ENCODE peak calls at places on chromosomes 3 and 15, in six cellular contexts. P, F, W, O, J and G are unnamed samples.

GRCh38 chr3:161420746-161421145 is 49.4 kb upstream of the SPTSSB start:
- DNase-seq in W (peak; percentile 30), P (peak; percentile 94), J (peak; percentile 41), F (peak; percentile 93), O (no peak), G (peak; percentile 15)

GRCh38 chr3:46742992-46743391 is 25.3 kb upstream of the PRSS50 start:
- DNase-seq in F (no peak), J (no peak), W (no peak), P (no peak), O (no peak), G (no peak)

GRCh38 chr3:141484701-141485287 is 2.0 kb upstream of the RASA2 start:
- DNase-seq in F (no peak), O (no peak), J (no peak), P (peak; percentile 35), W (no peak), G (no peak)

GRCh38 chr3:71168043-71168720 is 415.3 kb downstream of the FOXP1 start:
- DNase-seq in P (no peak), J (no peak), W (no peak), O (peak; percentile 76), F (no peak), G (peak; percentile 69)

GRCh38 chr15:57146394-57147140 is 228.1 kb downstream of the TCF12 start:
- DNase-seq in F (peak; percentile 71), O (peak; percentile 78), J (peak; percentile 38), W (no peak), P (peak; percentile 9), G (peak; percentile 52)

GRCh38 chr15:98658831-98659699 is 10.7 kb downstream of the IGF1R start:
- DNase-seq in P (peak; percentile 66), F (peak; percentile 63), W (peak; percentile 35), O (peak; percentile 74), J (peak; percentile 70), G (peak; percentile 42)

GRCh38 chr15:28786521-28786920 is 61.9 kb downstream of the GOLGA6L7 start:
- DNase-seq in F (no peak), O (peak; percentile 67), W (no peak), P (no peak), J (no peak), G (peak; percentile 73)

GRCh38 chr3:70947584-70947983 is 635.1 kb upstream of the MDFIC2 start:
- DNase-seq in W (no peak), O (no peak), P (no peak), F (no peak), J (no peak), G (peak; percentile 69)

GRCh38 chr15:101523560-101523940 is 34.0 kb upstream of the PCSK6 start:
- DNase-seq in W (no peak), J (no peak), O (no peak), P (peak; percentile 55), F (no peak), G (no peak)

GRCh38 chr3:100175637-100176250 is 61.4 kb upstream of the FILIP1L start:
- DNase-seq in J (no peak), F (no peak), W (no peak), O (no peak), P (no peak), G (no peak)

GRCh38 chr3:135140543-135140942 is 345.5 kb downstream of the EPHB1 start:
- DNase-seq in J (no peak), W (no peak), O (no peak), P (no peak), F (no peak), G (no peak)

GRCh38 chr15:60526127-60526616 is 47.2 kb upstream of the ICE2 start:
- DNase-seq in F (no peak), W (peak; percentile 60), J (no peak), P (no peak), O (no peak), G (no peak)

GRCh38 chr3:19103510-19103909 is 44.8 kb upstream of the KCNH8 start:
- DNase-seq in J (no peak), W (no peak), O (no peak), P (no peak), F (no peak), G (no peak)

DNA sequence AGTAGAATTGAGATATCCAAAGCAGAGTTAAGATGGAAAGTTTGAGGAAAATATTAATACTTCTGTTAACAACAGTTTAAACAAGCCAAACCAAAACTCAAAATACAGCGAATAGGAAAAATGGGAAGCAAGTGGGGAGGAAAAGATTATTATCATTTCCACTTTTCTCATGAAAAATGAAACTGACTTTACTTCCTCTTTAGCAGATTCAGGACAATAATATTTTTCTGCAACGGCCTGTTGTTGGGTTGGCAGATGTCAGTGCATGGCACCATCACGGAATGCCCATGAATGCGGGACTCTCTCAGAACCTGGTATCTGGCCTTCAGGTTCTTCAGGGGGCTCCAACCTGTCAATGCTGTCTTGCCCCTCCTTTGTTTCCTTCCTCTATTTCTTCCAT is 11.1 kb downstream of the ANKUB1 start:
- DNase-seq in W (no peak), P (no peak), O (no peak), J (no peak), F (no peak), G (no peak)
- H3K4me3 ChIP-seq in W (no peak overlapping the region), P (no peak overlapping the region), O (no peak overlapping the region), J (no peak overlapping the region), F (no peak overlapping the region), G (no peak overlapping the region)

GRCh38 chr15:74418575-74419338 is 15.0 kb downstream of the SEMA7A start:
- DNase-seq in F (no peak), J (peak; percentile 44), O (no peak), P (no peak), W (no peak), G (no peak)
- H4K20me1 ChIP-seq in F (no peaks in the 10 kb centered on the region), J (no peaks in the 10 kb centered on the region), O (no peaks in the 10 kb centered on the region), P (no peaks in the 10 kb centered on the region), W (no peaks in the 10 kb centered on the region), G (peaks cover 88% of the 10 kb centered on the region)

DNA sequence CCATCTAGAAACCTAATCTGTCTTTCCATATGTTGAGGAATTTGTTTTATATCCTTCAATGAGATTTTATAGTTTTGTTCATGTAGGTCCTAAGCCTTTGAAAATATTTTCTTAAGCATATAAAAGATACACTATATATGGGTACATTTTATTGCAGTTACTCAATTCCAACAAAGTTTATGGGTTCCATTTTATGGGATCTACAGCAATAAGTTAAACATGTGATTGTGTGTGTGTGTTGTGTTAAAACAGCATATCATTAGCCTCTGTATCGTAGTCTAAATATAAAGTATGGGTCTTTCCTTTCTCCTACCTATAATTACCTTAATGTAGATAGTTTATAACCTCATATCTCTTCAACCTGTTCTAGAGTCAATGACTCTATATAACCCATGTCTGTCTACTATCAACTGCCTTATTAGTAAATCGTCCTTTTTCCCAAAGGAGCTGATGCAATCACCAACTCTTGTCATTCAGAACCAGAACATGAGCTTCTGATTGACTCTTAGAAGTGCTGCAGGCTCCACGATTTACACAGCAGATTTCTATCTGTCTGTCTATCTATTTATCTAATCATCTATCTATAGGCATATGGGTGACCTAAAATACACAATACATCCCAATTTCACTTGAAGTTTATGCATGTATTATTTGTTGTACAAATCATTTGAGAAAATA is 512.6 kb upstream of the CBLB start:
- DNase-seq in W (no peak), J (no peak), O (no peak), P (no peak), F (no peak), G (no peak)
- H3K27ac ChIP-seq in W (no peak overlapping the region), J (no peak overlapping the region), O (no peak overlapping the region), P (no peak overlapping the region), F (no peak overlapping the region), G (no peak overlapping the region)

DNA sequence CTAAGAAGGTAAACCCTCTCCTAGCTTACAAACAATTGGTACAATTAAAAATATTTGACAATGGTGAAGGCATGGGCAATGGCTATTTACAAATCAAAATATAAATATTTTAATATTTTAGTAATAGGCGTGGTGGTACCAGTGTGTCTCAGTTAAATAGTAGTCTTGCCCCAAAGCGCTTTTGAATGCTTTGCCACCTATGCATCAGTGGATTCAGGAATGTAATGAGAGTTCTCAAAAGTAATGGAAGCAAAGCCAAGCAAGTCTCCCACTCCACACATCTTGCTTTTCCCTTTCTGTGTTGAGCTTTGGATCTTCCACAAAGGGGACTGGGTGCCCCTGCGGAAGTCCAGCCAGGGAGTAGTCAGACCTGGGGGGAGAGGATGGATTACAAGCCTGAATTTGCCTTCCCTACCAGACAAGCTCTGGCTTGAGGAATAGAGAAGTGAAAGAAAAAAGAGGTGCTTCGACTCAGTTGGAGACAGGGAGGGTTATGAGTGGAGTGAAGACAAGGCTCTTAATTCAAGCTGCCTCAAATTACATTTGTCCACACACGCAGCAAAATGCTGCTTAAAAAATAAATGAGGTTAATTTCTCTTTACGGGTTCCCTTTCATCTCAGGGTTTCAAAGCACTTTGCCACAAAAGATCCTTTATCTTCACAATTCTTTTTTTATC is 48.9 kb upstream of the SLC4A7 start:
- DNase-seq in F (peak; percentile 46), J (no peak), W (no peak), O (peak; percentile 40), P (no peak), G (peak; percentile 36)
- H3K4me3 ChIP-seq in F (peak overlapping the region; percentile 6), J (no peak overlapping the region), W (peak overlapping the region; percentile 7), O (peak overlapping the region; percentile 2), P (peak overlapping the region; percentile 23), G (no peak overlapping the region)

GRCh38 chr3:155870945-155871745 is 695 bp downstream of the GMPS start:
- DNase-seq in W (peak; percentile 73), F (peak; percentile 60), P (no peak), O (peak; percentile 72), J (peak; percentile 62), G (no peak)
- H4K20me1 ChIP-seq in W (peaks cover 42% of the 10 kb centered on the region), F (peaks cover 16% of the 10 kb centered on the region), P (peaks cover 15% of the 10 kb centered on the region), O (no peaks in the 10 kb centered on the region), J (peaks cover 25% of the 10 kb centered on the region), G (peaks cover 34% of the 10 kb centered on the region)

DNA sequence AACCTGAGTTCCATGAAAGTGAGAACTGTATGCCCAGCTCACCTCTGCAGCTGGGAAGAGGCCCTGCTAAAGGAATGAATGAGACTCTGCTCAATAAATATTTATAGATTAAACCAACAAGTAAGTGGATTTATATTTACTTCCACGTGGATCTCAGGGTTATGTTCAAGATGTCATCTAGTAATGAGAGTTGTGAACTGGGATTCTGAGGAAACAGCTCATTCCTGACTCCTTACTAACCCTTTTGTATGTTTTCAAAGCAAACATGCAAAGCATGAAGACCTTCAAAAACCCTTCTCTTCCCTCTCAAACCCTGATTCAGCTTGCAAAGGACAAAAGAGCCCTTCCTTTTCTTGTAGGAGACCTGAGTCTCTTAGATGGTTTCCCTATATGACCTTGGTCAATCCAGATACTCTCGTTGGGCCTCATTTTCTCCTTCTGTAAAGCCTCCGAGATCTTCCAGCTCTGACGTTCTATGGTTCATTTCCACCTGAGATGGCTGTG is 53.4 kb downstream of the LSM3 start:
- DNase-seq in F (no peak), W (no peak), P (no peak), J (no peak), O (peak; percentile 56), G (no peak)
- H3K27ac ChIP-seq in F (no peak overlapping the region), W (no peak overlapping the region), P (no peak overlapping the region), J (peak overlapping the region; percentile 35), O (no peak overlapping the region), G (peak overlapping the region; percentile 43)